ENCODE peak calls at places on chromosomes 2 and 18, in four cellular contexts. M is neural progenitor cell, A is HCT116, O is MM.1S. C is an unnamed sample.

GRCh38 chr18:68679531-68679930 is 35.4 kb downstream of the TMX3 start:
- DNase-seq in M (no peak), A (no peak), O (no peak), C (no peak)

GRCh38 chr18:9062418-9062751 is 40.1 kb upstream of the NDUFV2 start:
- DNase-seq in M (no peak), A (no peak), O (no peak), C (no peak)

GRCh38 chr2:127504552-127505460 is 21.5 kb downstream of the IWS1 start:
- DNase-seq in M (no peak), A (no peak), O (no peak), C (no peak)

GRCh38 chr18:79484661-79485621 is 89.2 kb downstream of the NFATC1 start:
- DNase-seq in M (peak), A (no peak), O (no peak), C (peak)

GRCh38 chr2:209525834-209526281 is 102.0 kb downstream of the MAP2 start:
- DNase-seq in M (no peak), A (no peak), O (peak), C (no peak)

GRCh38 chr2:23512778-23513177 is 127.8 kb downstream of the KLHL29 start:
- DNase-seq in M (no peak), A (no peak), O (no peak), C (no peak)

GRCh38 chr2:1374281-1374680 is 39.0 kb upstream of the TPO start:
- DNase-seq in M (no peak), A (no peak), O (no peak), C (no peak)

GRCh38 chr2:118016911-118017310 is 3.0 kb upstream of the CCDC93 start:
- DNase-seq in M (no peak), A (no peak), O (no peak), C (no peak)

GRCh38 chr2:219954331-219954730 is 326.9 kb downstream of the SLC4A3 start:
- DNase-seq in M (no peak), A (no peak), O (no peak), C (no peak)

GRCh38 chr18:77607087-77607486 is 357.4 kb downstream of the GALR1 start:
- DNase-seq in M (no peak), A (no peak), O (no peak), C (no peak)

GRCh38 chr2:69563021-69563420 is 80.5 kb downstream of the AAK1 start:
- DNase-seq in M (no peak), A (no peak), O (no peak), C (no peak)

GRCh38 chr2:27638023-27638637 is 9.3 kb downstream of the GPN1 start:
- DNase-seq in M (no peak), A (no peak), O (no peak), C (no peak)

GRCh38 chr2:29096969-29097368 is 18.2 kb upstream of the CLIP4 start:
- DNase-seq in M (no peak), A (no peak), O (no peak), C (no peak)

GRCh38 chr2:133710613-133711012 is 142.3 kb upstream of the NCKAP5 start:
- DNase-seq in M (no peak), A (no peak), O (no peak), C (no peak)

GRCh38 chr18:23301971-23302370 is 151.1 kb upstream of the RIOK3 start:
- DNase-seq in M (no peak), A (no peak), O (no peak), C (no peak)

GRCh38 chr2:237980751-237981150 is 13.9 kb downstream of the UBE2F start:
- DNase-seq in M (no peak), A (no peak), O (no peak), C (no peak)

GRCh38 chr2:62467100-62467474 is 38.9 kb downstream of the TMEM17 start:
- DNase-seq in M (no peak), A (no peak), O (no peak), C (no peak)

GRCh38 chr18:42828881-42829280 is 286.6 kb downstream of the RIT2 start:
- DNase-seq in M (no peak), A (no peak), O (no peak), C (no peak)

GRCh38 chr2:237497820-237498128 is 10.7 kb downstream of the MLPH start:
- DNase-seq in M (no peak), A (no peak), O (no peak), C (no peak)

GRCh38 chr2:239467281-239467955 is 66.6 kb upstream of the HDAC4 start:
- DNase-seq in M (no peak), A (no peak), O (no peak), C (no peak)

DNA sequence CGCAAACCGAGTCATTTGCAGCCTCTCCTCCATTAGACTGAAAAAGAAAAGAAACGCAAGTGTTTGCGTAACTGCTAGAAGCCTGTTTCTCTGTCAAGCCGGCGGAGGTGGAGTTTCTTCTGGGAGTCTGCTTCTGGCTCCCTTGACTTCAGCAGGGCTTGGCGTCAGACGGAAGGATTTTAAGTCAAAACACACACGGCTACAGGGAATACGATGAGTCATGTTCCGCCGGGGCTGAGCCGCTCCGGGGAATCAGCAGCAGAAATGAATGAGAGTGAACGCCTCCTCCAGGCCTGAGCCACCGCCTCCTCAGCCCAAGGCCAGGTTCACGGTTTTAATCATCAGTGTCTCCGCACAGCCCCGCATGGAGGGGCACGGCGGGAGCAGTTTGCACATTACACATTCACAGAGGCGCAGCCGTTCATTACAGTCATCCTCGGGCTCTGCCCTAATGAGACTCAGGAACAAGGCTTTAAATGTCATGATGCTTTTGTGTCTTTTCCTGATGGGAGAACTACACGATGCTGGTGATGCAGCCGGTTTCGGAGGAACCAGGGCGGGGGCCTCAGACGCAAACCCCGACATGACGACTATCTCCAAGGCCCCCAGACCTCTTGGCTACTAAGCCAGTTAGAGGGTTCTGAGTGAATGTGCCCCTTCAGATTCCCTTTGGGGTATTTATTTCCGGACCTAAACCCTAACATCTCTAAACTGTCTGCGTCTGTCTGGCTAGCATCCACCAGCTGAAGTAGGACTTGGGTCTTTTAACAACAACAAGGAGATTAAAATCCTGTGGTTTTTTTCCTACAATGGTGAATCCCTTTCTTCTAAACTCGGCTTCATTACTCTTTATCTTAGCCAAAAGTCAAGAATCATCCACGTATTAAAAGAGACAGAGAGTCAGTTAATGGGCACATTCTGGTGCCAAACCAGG is 11.1 kb upstream of the SCG2 start:
- DNase-seq in M (peak), A (peak), O (no peak), C (peak)
- TF ChIP-seq EZH2phosphoT487 in M (no peak), A (no peak), O (no peak), C (no peak)

GRCh38 chr18:75546964-75547363 is 119.5 kb upstream of the SMIM21 start:
- DNase-seq in M (no peak), A (no peak), O (no peak), C (no peak)
- TF ChIP-seq CTCF in M (no peak), A (no peak), O (no peak), C (no peak)

GRCh38 chr18:74456409-74457042 is 582 bp downstream of the DIPK1C start:
- DNase-seq in M (peak), A (no peak), O (no peak), C (no peak)

GRCh38 chr18:74457043-74457742 is at the start of gene DIPK1C:
- DNase-seq in M (peak), A (no peak), O (no peak), C (peak)

GRCh38 chr18:74456017-74456408 is 1.1 kb downstream of the DIPK1C start:
- DNase-seq in M (no peak), A (no peak), O (no peak), C (no peak)

GRCh38 chr18:74459877-74460276 is 2.8 kb upstream of the DIPK1C start:
- DNase-seq in M (peak), A (no peak), O (no peak), C (no peak)

GRCh38 chr18:74457743-74458465 is 796 bp upstream of the DIPK1C start:
- DNase-seq in M (peak), A (no peak), O (no peak), C (no peak)
- TF ChIP-seq EZH2 in M (no peak), A (no peak), O (no peak), C (no peak)

GRCh38 chr2:119879502-119879901 is 119.8 kb downstream of the PTPN4 start:
- DNase-seq in M (no peak), A (no peak), O (no peak), C (no peak)
- TF ChIP-seq EZH2phosphoT487 in M (no peak), A (no peak), O (no peak), C (no peak)

GRCh38 chr2:141105763-141106162 is 1025.1 kb downstream of the LRP1B start:
- DNase-seq in M (peak), A (no peak), O (no peak), C (no peak)

GRCh38 chr2:141113301-141113700 is 1017.5 kb downstream of the LRP1B start:
- DNase-seq in M (no peak), A (no peak), O (no peak), C (no peak)

DNA sequence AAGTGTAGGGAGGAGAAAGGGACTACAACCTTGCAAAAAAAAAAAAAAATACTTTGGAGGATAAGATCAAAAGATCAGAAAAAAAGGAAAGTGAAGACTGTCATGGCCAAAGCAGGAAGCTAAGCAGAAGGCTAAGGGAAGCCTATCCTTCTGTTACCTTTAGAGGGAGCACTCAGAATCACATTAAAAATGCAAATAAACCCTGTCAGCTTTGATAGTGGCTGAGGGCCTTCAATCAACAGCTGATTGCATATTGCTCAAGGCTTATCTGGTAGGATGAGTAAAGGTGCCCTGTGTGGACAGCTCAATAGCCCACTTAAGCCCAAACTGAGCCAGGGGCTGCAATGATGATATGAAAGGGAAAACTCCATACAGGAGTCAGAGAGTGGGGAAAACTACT is 1021.2 kb downstream of the LRP1B start:
- DNase-seq in M (peak), A (no peak), O (no peak), C (peak)
- TF ChIP-seq CTCF in M (peak), A (no peak), O (peak), C (peak)

GRCh38 chr2:176174382-176174834 is 14.1 kb upstream of the HOXD1 start:
- DNase-seq in M (peak), A (no peak), O (no peak), C (no peak)
- TF ChIP-seq EZH2 in M (no peak), A (no peak), O (no peak), C (no peak)

DNA sequence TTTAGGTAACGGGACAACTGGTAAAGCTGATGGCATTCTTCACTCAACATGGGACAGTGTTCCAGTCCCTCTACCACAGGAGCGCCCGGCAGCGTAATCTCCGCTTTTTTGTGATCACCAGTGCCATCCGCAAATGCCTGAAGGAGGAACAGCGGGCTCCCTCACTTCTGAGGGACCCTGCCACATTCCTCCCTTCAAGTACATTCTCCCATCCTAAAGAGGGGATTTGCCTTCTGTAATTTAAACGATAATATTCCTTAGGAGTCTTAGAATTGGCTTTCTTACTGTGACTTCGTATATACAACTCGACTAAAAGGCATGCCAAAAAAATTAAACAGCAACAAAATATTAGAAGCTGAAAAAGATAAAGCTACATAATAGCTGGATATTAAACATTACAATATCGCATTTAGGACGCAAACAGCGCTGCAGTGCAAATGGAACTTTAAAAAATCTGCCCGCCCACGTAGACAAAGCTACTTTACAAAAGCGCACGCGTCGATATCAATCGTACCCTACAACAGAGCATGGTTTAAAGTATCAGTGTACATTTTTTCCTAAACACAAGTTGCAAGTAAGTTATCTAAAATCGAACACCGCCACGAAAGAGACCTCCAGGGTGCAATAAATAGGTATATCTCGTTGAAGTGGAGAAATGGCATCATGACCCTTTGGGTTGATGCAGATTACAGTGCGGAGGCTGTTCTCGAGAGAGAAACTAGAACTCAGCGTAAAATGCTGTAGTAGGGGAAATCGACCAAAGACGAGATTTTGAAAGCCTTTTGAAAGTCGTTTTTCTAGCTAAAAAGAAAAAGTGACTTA is 2.3 kb upstream of the VSNL1 start:
- DNase-seq in M (peak), A (peak), O (peak), C (peak)
- TF ChIP-seq EZH2phosphoT487 in M (peak), A (no peak), O (no peak), C (no peak)

GRCh38 chr2:229947544-229947943 is 25.2 kb downstream of the FBXO36 start:
- DNase-seq in M (no peak), A (no peak), O (no peak), C (no peak)
- TF ChIP-seq CTCF in M (no peak), A (no peak), O (no peak), C (no peak)

GRCh38 chr2:70906439-70907018 is 29.2 kb upstream of the ATP6V1B1 start:
- DNase-seq in M (peak), A (no peak), O (no peak), C (peak)

GRCh38 chr2:70906022-70906421 is 29.7 kb upstream of the ATP6V1B1 start:
- DNase-seq in M (no peak), A (no peak), O (no peak), C (no peak)

GRCh38 chr2:70904371-70905216 is 31.1 kb upstream of the ATP6V1B1 start:
- DNase-seq in M (peak), A (no peak), O (no peak), C (no peak)

GRCh38 chr2:70903641-70904340 is 31.9 kb upstream of the ATP6V1B1 start:
- DNase-seq in M (peak), A (no peak), O (no peak), C (no peak)

DNA sequence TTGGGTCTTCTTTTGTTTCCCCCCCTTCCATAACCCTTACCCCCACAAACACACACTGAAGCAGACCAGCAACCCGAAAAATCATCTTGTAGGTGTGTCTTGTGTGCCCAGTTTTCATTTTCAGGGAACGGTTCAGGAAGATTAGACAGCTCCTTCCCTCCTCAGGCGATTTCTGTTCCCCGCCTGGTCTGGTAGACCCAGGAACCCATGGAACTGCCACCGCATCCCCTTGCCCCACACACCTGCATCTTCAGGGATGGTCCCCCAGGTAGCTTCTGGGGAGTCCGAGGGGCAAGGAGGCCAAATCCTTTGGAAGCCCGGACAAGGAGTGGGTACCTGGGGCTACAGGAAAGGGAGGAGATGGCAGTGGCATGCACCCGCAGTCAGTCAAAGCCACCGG is 30.3 kb upstream of the ATP6V1B1 start:
- DNase-seq in M (no peak), A (no peak), O (no peak), C (no peak)
- TF ChIP-seq EZH2 in M (peak), A (no peak), O (no peak), C (no peak)

C was measured in hepatocyte.